ENCODE peak calls at places on chromosomes 2 and 18, in nine cellular contexts. N is H1, K is Panc1, R is fibroblast of lung, B is A549, P is astrocyte of the cerebellum, H is HFF-Myc, F is fibroblast of the aortic adventitia, Y is bronchial epithelial cell. G is an unnamed sample.

GRCh38 chr2:96359310-96359709 is 23.7 kb downstream of the NCAPH start:
- DNase-seq in K (no peak), H (no peak), P (no peak), N (no peak), B (peak; percentile 29), F (no peak), R (no peak), Y (no peak), G (no peak)

GRCh38 chr2:111036042-111036441 is 84.7 kb upstream of the BCL2L11 start:
- DNase-seq in F (no peak), B (no peak), R (no peak), N (no peak), H (no peak), K (no peak), P (no peak), Y (no peak), G (no peak)

GRCh38 chr2:8612734-8613179 is 69.1 kb upstream of the ID2 start:
- DNase-seq in P (no peak), K (no peak), Y (no peak), N (no peak), R (no peak), F (no peak), B (no peak), H (no peak), G (no peak)

GRCh38 chr2:46717733-46718121 is 197.9 kb downstream of the MCFD2 start:
- DNase-seq in K (no peak), R (peak; percentile 51), N (no peak), H (no peak), P (no peak), F (peak; percentile 52), Y (no peak), B (no peak), G (no peak)

GRCh38 chr2:146467425-146467824 is 1377.4 kb upstream of the ACVR2A start:
- DNase-seq in R (no peak), P (no peak), Y (no peak), N (no peak), H (no peak), K (no peak), B (no peak), F (no peak), G (no peak)

GRCh38 chr2:200003444-200003843 is 48.1 kb downstream of the MAIP1 start:
- DNase-seq in H (no peak), K (no peak), B (no peak), N (no peak), P (peak; percentile 28), R (peak; percentile 38), F (no peak), Y (peak; percentile 56), G (peak; percentile 18)

GRCh38 chr2:25566694-25567093 is 106.7 kb downstream of the DTNB start:
- DNase-seq in R (peak; percentile 59), Y (no peak), P (no peak), B (no peak), F (peak; percentile 35), K (no peak), H (no peak), N (no peak), G (no peak)

GRCh38 chr2:106847366-106847765 is 38.6 kb downstream of the ST6GAL2 start:
- DNase-seq in Y (no peak), B (no peak), N (no peak), R (peak; percentile 8), K (no peak), P (no peak), H (no peak), F (no peak), G (no peak)

GRCh38 chr2:55986700-55987440 is 63.3 kb upstream of the EFEMP1 start:
- DNase-seq in Y (no peak), N (no peak), K (no peak), B (no peak), R (peak; percentile 90), P (peak; percentile 79), F (peak; percentile 55), H (no peak), G (no peak)

GRCh38 chr18:27400001-27400400 is 214.9 kb upstream of the CHST9 start:
- DNase-seq in Y (no peak), N (peak; percentile 57), R (no peak), H (no peak), F (no peak), P (no peak), B (no peak), K (no peak), G (no peak)
- TF ChIP-seq CTCF in Y (peak; percentile 25), N (peak; percentile 68), R (no peak), H (no peak), F (no peak), P (no peak), B (no peak), K (no peak), G (peak; percentile 54)

GRCh38 chr2:88760819-88761598 is 69.5 kb downstream of the RPIA start:
- DNase-seq in N (no peak), P (no peak), H (no peak), Y (no peak), R (no peak), B (no peak), K (no peak), F (no peak), G (no peak)

GRCh38 chr2:88764850-88765153 is 73.3 kb downstream of the RPIA start:
- DNase-seq in F (no peak), K (no peak), N (no peak), Y (no peak), H (no peak), P (no peak), B (no peak), R (no peak), G (no peak)

GRCh38 chr2:88764141-88764849 is 72.8 kb downstream of the RPIA start:
- DNase-seq in N (no peak), B (no peak), R (no peak), F (no peak), Y (no peak), K (no peak), H (no peak), P (no peak), G (no peak)

GRCh38 chr2:88765154-88765948 is 73.9 kb downstream of the RPIA start:
- DNase-seq in K (no peak), P (no peak), H (no peak), B (peak; percentile 41), N (peak; percentile 27), Y (peak; percentile 49), F (peak; percentile 14), R (peak; percentile 29), G (no peak)
- H3K4me3 ChIP-seq in K (no peak overlapping the region), P (peak overlapping the region; percentile 45), H (peak overlapping the region; percentile 37), B (peak overlapping the region; percentile 37), N (peak overlapping the region; percentile 51), Y (no peak overlapping the region), F (peak overlapping the region; percentile 39), R (no peak overlapping the region), G (peak overlapping the region; percentile 48)

GRCh38 chr2:215657844-215658243 is 222.0 kb upstream of the FN1 start:
- DNase-seq in F (peak; percentile 94), Y (peak; percentile 94), R (peak; percentile 99), H (peak; percentile 93), N (peak; percentile 2), K (no peak), P (peak; percentile 86), B (peak; percentile 40), G (peak; percentile 77)
- TF ChIP-seq CTCF in F (no peak), Y (no peak), R (no peak), H (no peak), N (no peak), K (no peak), P (peak; percentile 7), B (no peak), G (no peak)

DNA sequence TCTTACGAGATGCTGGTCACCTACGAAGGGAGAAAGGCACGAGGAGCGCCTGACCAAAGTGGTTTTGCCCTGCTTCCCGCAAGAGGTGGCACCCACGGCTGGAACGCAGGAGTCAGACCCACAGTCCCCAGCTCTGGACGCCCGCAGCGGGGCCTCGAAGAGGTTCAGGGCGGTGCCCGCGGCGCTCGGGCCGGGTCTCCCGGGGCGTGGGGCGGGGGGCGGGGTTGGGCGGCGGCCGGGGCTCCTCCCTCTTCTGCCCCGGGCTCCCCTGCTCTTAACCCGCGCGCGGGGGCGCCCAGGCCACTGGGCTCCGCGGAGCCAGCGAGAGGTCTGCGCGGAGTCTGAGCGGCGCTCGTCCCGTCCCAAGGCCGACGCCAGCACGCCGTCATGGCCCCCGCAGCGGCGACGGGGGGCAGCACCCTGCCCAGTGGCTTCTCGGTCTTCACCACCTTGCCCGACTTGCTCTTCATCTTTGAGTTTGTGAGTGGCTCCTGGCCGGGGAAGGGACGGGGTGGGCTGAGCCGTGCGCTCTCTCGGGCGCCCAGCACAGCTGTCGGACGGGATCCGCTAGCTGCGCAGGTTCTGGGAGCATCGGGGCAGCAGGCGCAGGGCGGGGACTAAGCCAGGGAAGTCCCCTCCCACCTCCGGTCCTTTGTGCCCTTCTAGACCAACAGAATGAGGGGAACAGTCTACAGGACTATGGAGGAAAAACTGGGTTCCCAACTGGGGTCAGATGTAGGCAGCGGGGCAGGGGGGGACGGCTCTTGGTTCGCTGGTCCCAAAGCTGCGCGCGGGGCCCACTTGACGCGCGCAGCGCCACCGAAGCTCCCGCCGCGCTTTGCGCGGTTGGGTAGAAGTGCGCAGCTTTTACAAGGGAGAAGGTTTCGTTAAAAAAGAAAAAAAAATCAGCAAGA is at the start of gene MAL:
- DNase-seq in P (no peak), B (peak; percentile 41), Y (no peak), N (no peak), R (peak; percentile 7), H (no peak), F (no peak), K (no peak), G (no peak)
- H3K4me3 ChIP-seq in P (peak within 1 kb of the TSS; percentile 10), B (peak within 1 kb of the TSS; percentile 49), Y (no peak within 1 kb of the TSS), N (no peak within 1 kb of the TSS), R (no peak within 1 kb of the TSS), H (no peak within 1 kb of the TSS), F (no peak within 1 kb of the TSS), K (peak within 1 kb of the TSS; percentile 54), G (peak within 1 kb of the TSS; percentile 63)

GRCh38 chr2:219253753-219254589 is at the start of gene TUBA4A:
- DNase-seq in Y (peak; percentile 61), P (no peak), F (peak; percentile 43), B (peak; percentile 81), N (no peak), K (no peak), R (peak; percentile 52), H (no peak), G (no peak)
- TF ChIP-seq CTCF in Y (peak; percentile 10), P (no peak), F (no peak), B (no peak), N (no peak), K (no peak), R (no peak), H (no peak), G (no peak)

DNA sequence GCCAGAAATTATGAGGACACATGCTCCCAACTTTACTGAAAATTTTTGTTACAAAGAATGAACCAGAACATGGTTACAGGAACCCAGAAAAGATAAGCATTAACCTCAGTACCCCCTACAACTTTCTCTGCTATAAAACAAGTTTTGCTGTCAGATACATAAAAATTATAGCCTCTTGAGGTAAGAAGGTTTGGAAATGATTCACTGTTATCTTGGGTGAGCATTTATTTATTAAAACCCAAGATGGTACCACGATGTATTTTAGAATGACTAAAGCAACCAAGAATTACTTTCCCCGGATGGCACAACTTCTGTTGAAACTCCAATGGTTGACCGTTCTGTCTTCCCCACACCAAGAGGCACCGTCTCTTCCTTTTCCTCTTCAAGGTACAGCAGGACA is 72.9 kb downstream of the RBMS1 start:
- DNase-seq in P (no peak), H (no peak), K (no peak), R (no peak), F (no peak), Y (no peak), B (no peak), N (no peak), G (no peak)
- H3K4me3 ChIP-seq in P (no peak overlapping the region), H (no peak overlapping the region), K (no peak overlapping the region), R (no peak overlapping the region), F (no peak overlapping the region), Y (no peak overlapping the region), B (no peak overlapping the region), N (no peak overlapping the region), G (no peak overlapping the region)